ENCODE peak calls at places on chromosome 16, in five cellular contexts. U is cardiac fibroblast, Z is GM06990, X is non-pigmented ciliary epithelial cell, L is fibroblast of mammary gland. F is an unnamed sample.

GRCh38 chr16:14528306-14528948 is 101.6 kb downstream of the PARN start:
- DNase-seq in L (no peak), Z (no peak), X (no peak), U (no peak), F (no peak)

GRCh38 chr16:86992587-86992986 is 324.6 kb downstream of the C16orf95 start:
- DNase-seq in X (no peak), Z (no peak), U (no peak), L (peak; percentile 28), F (no peak)

GRCh38 chr16:30051518-30051917 is 14.0 kb upstream of the ALDOA start:
- DNase-seq in Z (no peak), U (peak; percentile 63), L (peak; percentile 60), X (no peak), F (no peak)

GRCh38 chr16:83809092-83809491 is 1.3 kb downstream of the HSBP1 start:
- DNase-seq in Z (no peak), U (no peak), X (no peak), L (no peak), F (no peak)

GRCh38 chr16:30602595-30603277 is 7.5 kb downstream of the ZNF689 start:
- DNase-seq in U (peak; percentile 12), Z (no peak), X (no peak), L (peak; percentile 84), F (no peak)

GRCh38 chr16:68790130-68790761 is 53.1 kb upstream of the TANGO6 start:
- DNase-seq in U (peak; percentile 91), L (peak; percentile 78), Z (no peak), X (peak; percentile 49), F (peak; percentile 72)

GRCh38 chr16:20300312-20301097 is 26.8 kb downstream of the GP2 start:
- DNase-seq in L (peak; percentile 51), Z (peak; percentile 20), X (peak; percentile 4), U (peak; percentile 58), F (peak; percentile 64)

GRCh38 chr16:87266846-87267245 is 50.3 kb downstream of the C16orf95 start:
- DNase-seq in U (no peak), L (no peak), X (no peak), Z (no peak), F (no peak)

GRCh38 chr16:65524997-65525396 is 403.1 kb upstream of the CDH11 start:
- DNase-seq in U (peak; percentile 79), Z (no peak), L (peak; percentile 56), X (peak; percentile 96), F (no peak)